ENCODE peak calls at places on chromosomes 16 and 17, in seven cellular contexts. One of them, this sample, is unnamed.

GRCh38 chr17:41393294-41393693 is 4.1 kb downstream of the KRT31 start:
- DNase-seq in posterior cingulate gyrus: no peak
- DNase-seq in colonic mucosa: no peak
- DNase-seq in NCI-H2171 treated with DMSO at 0.1 percent for 48 hours: no peak
- DNase-seq in stimulated activated CD8-positive, alpha-beta memory T cell treated with anti-CD3 and anti-CD28 coated beads, Interleukin-4, amount 100 ng/mL, for 24 hours: no peak
- DNase-seq in uterus: no peak
- DNase-seq in stimulated activated CD4-positive, alpha-beta T cell treated with anti-CD3 and anti-CD28 coated beads, Interleukin-4, amount 100 ng/mL, for 1 hour: no peak
- DNase-seq in this sample: no peak

GRCh38 chr16:84449156-84450140 is 55.0 kb downstream of the MEAK7 start:
- DNase-seq in stimulated activated CD8-positive, alpha-beta memory T cell treated with anti-CD3 and anti-CD28 coated beads, Interleukin-4, amount 100 ng/mL, for 24 hours: no peak
- DNase-seq in posterior cingulate gyrus: peak
- DNase-seq in NCI-H2171 treated with DMSO at 0.1 percent for 48 hours: peak
- DNase-seq in stimulated activated CD4-positive, alpha-beta T cell treated with anti-CD3 and anti-CD28 coated beads, Interleukin-4, amount 100 ng/mL, for 1 hour: no peak
- DNase-seq in uterus: no peak
- DNase-seq in colonic mucosa: peak
- DNase-seq in this sample: no peak

GRCh38 chr17:9050801-9051401 is 29.6 kb downstream of the NTN1 start:
- DNase-seq in posterior cingulate gyrus: peak
- DNase-seq in NCI-H2171 treated with DMSO at 0.1 percent for 48 hours: no peak
- DNase-seq in stimulated activated CD4-positive, alpha-beta T cell treated with anti-CD3 and anti-CD28 coated beads, Interleukin-4, amount 100 ng/mL, for 1 hour: no peak
- DNase-seq in colonic mucosa: no peak
- DNase-seq in stimulated activated CD8-positive, alpha-beta memory T cell treated with anti-CD3 and anti-CD28 coated beads, Interleukin-4, amount 100 ng/mL, for 24 hours: no peak
- DNase-seq in uterus: no peak
- DNase-seq in this sample: no peak

GRCh38 chr16:3698941-3699340 is 18.4 kb downstream of the TRAP1 start:
- DNase-seq in NCI-H2171 treated with DMSO at 0.1 percent for 48 hours: no peak
- DNase-seq in uterus: no peak
- DNase-seq in posterior cingulate gyrus: peak
- DNase-seq in stimulated activated CD8-positive, alpha-beta memory T cell treated with anti-CD3 and anti-CD28 coated beads, Interleukin-4, amount 100 ng/mL, for 24 hours: no peak
- DNase-seq in colonic mucosa: no peak
- DNase-seq in stimulated activated CD4-positive, alpha-beta T cell treated with anti-CD3 and anti-CD28 coated beads, Interleukin-4, amount 100 ng/mL, for 1 hour: no peak
- DNase-seq in this sample: no peak

GRCh38 chr16:351804-352520 is 561 bp downstream of the AXIN1 start:
- DNase-seq in uterus: peak
- DNase-seq in posterior cingulate gyrus: peak
- DNase-seq in NCI-H2171 treated with DMSO at 0.1 percent for 48 hours: no peak
- DNase-seq in stimulated activated CD4-positive, alpha-beta T cell treated with anti-CD3 and anti-CD28 coated beads, Interleukin-4, amount 100 ng/mL, for 1 hour: peak
- DNase-seq in colonic mucosa: peak
- DNase-seq in stimulated activated CD8-positive, alpha-beta memory T cell treated with anti-CD3 and anti-CD28 coated beads, Interleukin-4, amount 100 ng/mL, for 24 hours: no peak
- DNase-seq in this sample: no peak

GRCh38 chr17:17801800-17802481 is 34.8 kb downstream of the SREBF1 start:
- DNase-seq in NCI-H2171 treated with DMSO at 0.1 percent for 48 hours: no peak
- DNase-seq in posterior cingulate gyrus: no peak
- DNase-seq in stimulated activated CD8-positive, alpha-beta memory T cell treated with anti-CD3 and anti-CD28 coated beads, Interleukin-4, amount 100 ng/mL, for 24 hours: no peak
- DNase-seq in uterus: no peak
- DNase-seq in stimulated activated CD4-positive, alpha-beta T cell treated with anti-CD3 and anti-CD28 coated beads, Interleukin-4, amount 100 ng/mL, for 1 hour: no peak
- DNase-seq in colonic mucosa: no peak
- DNase-seq in this sample: no peak

GRCh38 chr17:35170968-35171771 is 23.0 kb downstream of the SLC35G3 start:
- DNase-seq in stimulated activated CD8-positive, alpha-beta memory T cell treated with anti-CD3 and anti-CD28 coated beads, Interleukin-4, amount 100 ng/mL, for 24 hours: no peak
- DNase-seq in stimulated activated CD4-positive, alpha-beta T cell treated with anti-CD3 and anti-CD28 coated beads, Interleukin-4, amount 100 ng/mL, for 1 hour: peak
- DNase-seq in NCI-H2171 treated with DMSO at 0.1 percent for 48 hours: no peak
- DNase-seq in uterus: no peak
- DNase-seq in colonic mucosa: no peak
- DNase-seq in posterior cingulate gyrus: peak
- DNase-seq in this sample: no peak

GRCh38 chr17:34614698-34615097 is 35.3 kb downstream of the TMEM132E start:
- DNase-seq in posterior cingulate gyrus: no peak
- DNase-seq in uterus: no peak
- DNase-seq in NCI-H2171 treated with DMSO at 0.1 percent for 48 hours: peak
- DNase-seq in stimulated activated CD8-positive, alpha-beta memory T cell treated with anti-CD3 and anti-CD28 coated beads, Interleukin-4, amount 100 ng/mL, for 24 hours: no peak
- DNase-seq in stimulated activated CD4-positive, alpha-beta T cell treated with anti-CD3 and anti-CD28 coated beads, Interleukin-4, amount 100 ng/mL, for 1 hour: no peak
- DNase-seq in colonic mucosa: no peak
- DNase-seq in this sample: no peak

GRCh38 chr16:75591001-75591852 is 25.0 kb downstream of the GABARAPL2 start:
- DNase-seq in uterus: peak
- DNase-seq in stimulated activated CD4-positive, alpha-beta T cell treated with anti-CD3 and anti-CD28 coated beads, Interleukin-4, amount 100 ng/mL, for 1 hour: no peak
- DNase-seq in posterior cingulate gyrus: no peak
- DNase-seq in colonic mucosa: peak
- DNase-seq in NCI-H2171 treated with DMSO at 0.1 percent for 48 hours: no peak
- DNase-seq in stimulated activated CD8-positive, alpha-beta memory T cell treated with anti-CD3 and anti-CD28 coated beads, Interleukin-4, amount 100 ng/mL, for 24 hours: no peak
- DNase-seq in this sample: no peak

GRCh38 chr17:72702136-72702735 is 390.3 kb downstream of the SLC39A11 start:
- DNase-seq in posterior cingulate gyrus: peak
- DNase-seq in stimulated activated CD8-positive, alpha-beta memory T cell treated with anti-CD3 and anti-CD28 coated beads, Interleukin-4, amount 100 ng/mL, for 24 hours: no peak
- DNase-seq in colonic mucosa: no peak
- DNase-seq in stimulated activated CD4-positive, alpha-beta T cell treated with anti-CD3 and anti-CD28 coated beads, Interleukin-4, amount 100 ng/mL, for 1 hour: no peak
- DNase-seq in uterus: no peak
- DNase-seq in NCI-H2171 treated with DMSO at 0.1 percent for 48 hours: no peak
- DNase-seq in this sample: no peak

GRCh38 chr16:83675136-83675535 is 132.6 kb upstream of the HSBP1 start:
- DNase-seq in posterior cingulate gyrus: no peak
- DNase-seq in colonic mucosa: no peak
- DNase-seq in uterus: no peak
- DNase-seq in NCI-H2171 treated with DMSO at 0.1 percent for 48 hours: no peak
- DNase-seq in stimulated activated CD4-positive, alpha-beta T cell treated with anti-CD3 and anti-CD28 coated beads, Interleukin-4, amount 100 ng/mL, for 1 hour: no peak
- DNase-seq in stimulated activated CD8-positive, alpha-beta memory T cell treated with anti-CD3 and anti-CD28 coated beads, Interleukin-4, amount 100 ng/mL, for 24 hours: no peak
- DNase-seq in this sample: no peak

GRCh38 chr17:38339891-38340290 is 3.9 kb downstream of the GPR179 start:
- DNase-seq in NCI-H2171 treated with DMSO at 0.1 percent for 48 hours: no peak
- DNase-seq in colonic mucosa: no peak
- DNase-seq in posterior cingulate gyrus: no peak
- DNase-seq in stimulated activated CD4-positive, alpha-beta T cell treated with anti-CD3 and anti-CD28 coated beads, Interleukin-4, amount 100 ng/mL, for 1 hour: no peak
- DNase-seq in uterus: no peak
- DNase-seq in stimulated activated CD8-positive, alpha-beta memory T cell treated with anti-CD3 and anti-CD28 coated beads, Interleukin-4, amount 100 ng/mL, for 24 hours: no peak
- DNase-seq in this sample: no peak

GRCh38 chr17:59547131-59547915 is 18.1 kb upstream of the DHX40 start:
- DNase-seq in colonic mucosa: no peak
- DNase-seq in stimulated activated CD4-positive, alpha-beta T cell treated with anti-CD3 and anti-CD28 coated beads, Interleukin-4, amount 100 ng/mL, for 1 hour: no peak
- DNase-seq in stimulated activated CD8-positive, alpha-beta memory T cell treated with anti-CD3 and anti-CD28 coated beads, Interleukin-4, amount 100 ng/mL, for 24 hours: no peak
- DNase-seq in uterus: no peak
- DNase-seq in NCI-H2171 treated with DMSO at 0.1 percent for 48 hours: peak
- DNase-seq in posterior cingulate gyrus: no peak
- DNase-seq in this sample: no peak

GRCh38 chr17:38326996-38327792 is 16.6 kb downstream of the GPR179 start:
- DNase-seq in stimulated activated CD4-positive, alpha-beta T cell treated with anti-CD3 and anti-CD28 coated beads, Interleukin-4, amount 100 ng/mL, for 1 hour: no peak
- DNase-seq in NCI-H2171 treated with DMSO at 0.1 percent for 48 hours: peak
- DNase-seq in colonic mucosa: no peak
- DNase-seq in posterior cingulate gyrus: no peak
- DNase-seq in stimulated activated CD8-positive, alpha-beta memory T cell treated with anti-CD3 and anti-CD28 coated beads, Interleukin-4, amount 100 ng/mL, for 24 hours: no peak
- DNase-seq in uterus: no peak
- DNase-seq in this sample: no peak

GRCh38 chr17:4327638-4328037 is 38.8 kb downstream of the UBE2G1 start:
- DNase-seq in colonic mucosa: no peak
- DNase-seq in stimulated activated CD4-positive, alpha-beta T cell treated with anti-CD3 and anti-CD28 coated beads, Interleukin-4, amount 100 ng/mL, for 1 hour: no peak
- DNase-seq in stimulated activated CD8-positive, alpha-beta memory T cell treated with anti-CD3 and anti-CD28 coated beads, Interleukin-4, amount 100 ng/mL, for 24 hours: no peak
- DNase-seq in NCI-H2171 treated with DMSO at 0.1 percent for 48 hours: no peak
- DNase-seq in posterior cingulate gyrus: no peak
- DNase-seq in uterus: no peak
- DNase-seq in this sample: no peak

GRCh38 chr16:87897563-87898505 is 28.5 kb upstream of the SLC7A5 start:
- DNase-seq in colonic mucosa: no peak
- DNase-seq in stimulated activated CD4-positive, alpha-beta T cell treated with anti-CD3 and anti-CD28 coated beads, Interleukin-4, amount 100 ng/mL, for 1 hour: peak
- DNase-seq in NCI-H2171 treated with DMSO at 0.1 percent for 48 hours: no peak
- DNase-seq in stimulated activated CD8-positive, alpha-beta memory T cell treated with anti-CD3 and anti-CD28 coated beads, Interleukin-4, amount 100 ng/mL, for 24 hours: peak
- DNase-seq in uterus: no peak
- DNase-seq in posterior cingulate gyrus: no peak
- DNase-seq in this sample: no peak

GRCh38 chr17:33506889-33507650 is 214.0 kb upstream of the ASIC2 start:
- DNase-seq in stimulated activated CD8-positive, alpha-beta memory T cell treated with anti-CD3 and anti-CD28 coated beads, Interleukin-4, amount 100 ng/mL, for 24 hours: no peak
- DNase-seq in colonic mucosa: no peak
- DNase-seq in NCI-H2171 treated with DMSO at 0.1 percent for 48 hours: no peak
- DNase-seq in stimulated activated CD4-positive, alpha-beta T cell treated with anti-CD3 and anti-CD28 coated beads, Interleukin-4, amount 100 ng/mL, for 1 hour: no peak
- DNase-seq in uterus: peak
- DNase-seq in posterior cingulate gyrus: no peak
- DNase-seq in this sample: no peak

GRCh38 chr16:51343411-51343810 is 192.3 kb upstream of the SALL1 start:
- DNase-seq in uterus: no peak
- DNase-seq in stimulated activated CD8-positive, alpha-beta memory T cell treated with anti-CD3 and anti-CD28 coated beads, Interleukin-4, amount 100 ng/mL, for 24 hours: no peak
- DNase-seq in posterior cingulate gyrus: peak
- DNase-seq in stimulated activated CD4-positive, alpha-beta T cell treated with anti-CD3 and anti-CD28 coated beads, Interleukin-4, amount 100 ng/mL, for 1 hour: no peak
- DNase-seq in colonic mucosa: no peak
- DNase-seq in NCI-H2171 treated with DMSO at 0.1 percent for 48 hours: no peak
- DNase-seq in this sample: no peak

GRCh38 chr16:72827907-72828306 is 220.0 kb downstream of the ZFHX3 start:
- DNase-seq in posterior cingulate gyrus: no peak
- DNase-seq in uterus: no peak
- DNase-seq in stimulated activated CD8-positive, alpha-beta memory T cell treated with anti-CD3 and anti-CD28 coated beads, Interleukin-4, amount 100 ng/mL, for 24 hours: no peak
- DNase-seq in stimulated activated CD4-positive, alpha-beta T cell treated with anti-CD3 and anti-CD28 coated beads, Interleukin-4, amount 100 ng/mL, for 1 hour: no peak
- DNase-seq in colonic mucosa: no peak
- DNase-seq in NCI-H2171 treated with DMSO at 0.1 percent for 48 hours: no peak
- DNase-seq in this sample: no peak

GRCh38 chr16:31077592-31078199 is 3.5 kb downstream of the ZNF646 start:
- DNase-seq in uterus: no peak
- DNase-seq in posterior cingulate gyrus: no peak
- DNase-seq in colonic mucosa: no peak
- DNase-seq in NCI-H2171 treated with DMSO at 0.1 percent for 48 hours: no peak
- DNase-seq in stimulated activated CD8-positive, alpha-beta memory T cell treated with anti-CD3 and anti-CD28 coated beads, Interleukin-4, amount 100 ng/mL, for 24 hours: no peak
- DNase-seq in stimulated activated CD4-positive, alpha-beta T cell treated with anti-CD3 and anti-CD28 coated beads, Interleukin-4, amount 100 ng/mL, for 1 hour: no peak
- DNase-seq in this sample: no peak

GRCh38 chr16:57645691-57646387 is 17.4 kb downstream of the ADGRG1 start:
- DNase-seq in stimulated activated CD8-positive, alpha-beta memory T cell treated with anti-CD3 and anti-CD28 coated beads, Interleukin-4, amount 100 ng/mL, for 24 hours: no peak
- DNase-seq in posterior cingulate gyrus: no peak
- DNase-seq in uterus: no peak
- DNase-seq in colonic mucosa: no peak
- DNase-seq in NCI-H2171 treated with DMSO at 0.1 percent for 48 hours: no peak
- DNase-seq in stimulated activated CD4-positive, alpha-beta T cell treated with anti-CD3 and anti-CD28 coated beads, Interleukin-4, amount 100 ng/mL, for 1 hour: no peak
- DNase-seq in this sample: no peak

GRCh38 chr17:81858967-81859905 is 1.1 kb downstream of the P4HB start:
- DNase-seq in posterior cingulate gyrus: no peak
- DNase-seq in uterus: no peak
- DNase-seq in stimulated activated CD4-positive, alpha-beta T cell treated with anti-CD3 and anti-CD28 coated beads, Interleukin-4, amount 100 ng/mL, for 1 hour: no peak
- DNase-seq in stimulated activated CD8-positive, alpha-beta memory T cell treated with anti-CD3 and anti-CD28 coated beads, Interleukin-4, amount 100 ng/mL, for 24 hours: no peak
- DNase-seq in NCI-H2171 treated with DMSO at 0.1 percent for 48 hours: no peak
- DNase-seq in colonic mucosa: no peak
- DNase-seq in this sample: no peak

GRCh38 chr17:45413498-45413923 is 19.2 kb downstream of the ARHGAP27 start:
- DNase-seq in NCI-H2171 treated with DMSO at 0.1 percent for 48 hours: no peak
- DNase-seq in colonic mucosa: peak
- DNase-seq in posterior cingulate gyrus: peak
- DNase-seq in uterus: no peak
- DNase-seq in stimulated activated CD4-positive, alpha-beta T cell treated with anti-CD3 and anti-CD28 coated beads, Interleukin-4, amount 100 ng/mL, for 1 hour: no peak
- DNase-seq in stimulated activated CD8-positive, alpha-beta memory T cell treated with anti-CD3 and anti-CD28 coated beads, Interleukin-4, amount 100 ng/mL, for 24 hours: no peak
- DNase-seq in this sample: no peak

GRCh38 chr17:8382880-8383142 is 182 bp downstream of the RPL26 start:
- DNase-seq in colonic mucosa: no peak
- DNase-seq in uterus: no peak
- DNase-seq in NCI-H2171 treated with DMSO at 0.1 percent for 48 hours: no peak
- DNase-seq in stimulated activated CD8-positive, alpha-beta memory T cell treated with anti-CD3 and anti-CD28 coated beads, Interleukin-4, amount 100 ng/mL, for 24 hours: no peak
- DNase-seq in posterior cingulate gyrus: no peak
- DNase-seq in stimulated activated CD4-positive, alpha-beta T cell treated with anti-CD3 and anti-CD28 coated beads, Interleukin-4, amount 100 ng/mL, for 1 hour: no peak
- DNase-seq in this sample: no peak

GRCh38 chr17:27973258-27974044 is 69.0 kb upstream of the NLK start:
- DNase-seq in stimulated activated CD4-positive, alpha-beta T cell treated with anti-CD3 and anti-CD28 coated beads, Interleukin-4, amount 100 ng/mL, for 1 hour: no peak
- DNase-seq in stimulated activated CD8-positive, alpha-beta memory T cell treated with anti-CD3 and anti-CD28 coated beads, Interleukin-4, amount 100 ng/mL, for 24 hours: no peak
- DNase-seq in NCI-H2171 treated with DMSO at 0.1 percent for 48 hours: no peak
- DNase-seq in colonic mucosa: no peak
- DNase-seq in uterus: no peak
- DNase-seq in posterior cingulate gyrus: no peak
- DNase-seq in this sample: no peak

GRCh38 chr17:73697872-73698271 is 53.6 kb upstream of the SDK2 start:
- DNase-seq in stimulated activated CD8-positive, alpha-beta memory T cell treated with anti-CD3 and anti-CD28 coated beads, Interleukin-4, amount 100 ng/mL, for 24 hours: no peak
- DNase-seq in colonic mucosa: peak
- DNase-seq in stimulated activated CD4-positive, alpha-beta T cell treated with anti-CD3 and anti-CD28 coated beads, Interleukin-4, amount 100 ng/mL, for 1 hour: no peak
- DNase-seq in uterus: no peak
- DNase-seq in posterior cingulate gyrus: no peak
- DNase-seq in NCI-H2171 treated with DMSO at 0.1 percent for 48 hours: peak
- DNase-seq in this sample: no peak

GRCh38 chr16:85371948-85372347 is 241.2 kb upstream of the GSE1 start:
- DNase-seq in stimulated activated CD4-positive, alpha-beta T cell treated with anti-CD3 and anti-CD28 coated beads, Interleukin-4, amount 100 ng/mL, for 1 hour: no peak
- DNase-seq in posterior cingulate gyrus: no peak
- DNase-seq in uterus: no peak
- DNase-seq in NCI-H2171 treated with DMSO at 0.1 percent for 48 hours: no peak
- DNase-seq in colonic mucosa: no peak
- DNase-seq in stimulated activated CD8-positive, alpha-beta memory T cell treated with anti-CD3 and anti-CD28 coated beads, Interleukin-4, amount 100 ng/mL, for 24 hours: no peak
- DNase-seq in this sample: no peak

GRCh38 chr17:62625184-62625869 is 2.1 kb upstream of the MRC2 start:
- DNase-seq in colonic mucosa: no peak
- DNase-seq in stimulated activated CD4-positive, alpha-beta T cell treated with anti-CD3 and anti-CD28 coated beads, Interleukin-4, amount 100 ng/mL, for 1 hour: no peak
- DNase-seq in uterus: no peak
- DNase-seq in posterior cingulate gyrus: no peak
- DNase-seq in stimulated activated CD8-positive, alpha-beta memory T cell treated with anti-CD3 and anti-CD28 coated beads, Interleukin-4, amount 100 ng/mL, for 24 hours: no peak
- DNase-seq in NCI-H2171 treated with DMSO at 0.1 percent for 48 hours: no peak
- DNase-seq in this sample: no peak

GRCh38 chr16:55955845-55956244 is 80.7 kb upstream of the CES5A start:
- DNase-seq in stimulated activated CD4-positive, alpha-beta T cell treated with anti-CD3 and anti-CD28 coated beads, Interleukin-4, amount 100 ng/mL, for 1 hour: no peak
- DNase-seq in posterior cingulate gyrus: peak
- DNase-seq in NCI-H2171 treated with DMSO at 0.1 percent for 48 hours: peak
- DNase-seq in stimulated activated CD8-positive, alpha-beta memory T cell treated with anti-CD3 and anti-CD28 coated beads, Interleukin-4, amount 100 ng/mL, for 24 hours: no peak
- DNase-seq in uterus: no peak
- DNase-seq in colonic mucosa: no peak
- DNase-seq in this sample: no peak

GRCh38 chr16:53055603-53056527 is 1.1 kb downstream of the CHD9 start:
- DNase-seq in stimulated activated CD4-positive, alpha-beta T cell treated with anti-CD3 and anti-CD28 coated beads, Interleukin-4, amount 100 ng/mL, for 1 hour: no peak
- DNase-seq in colonic mucosa: peak
- DNase-seq in posterior cingulate gyrus: no peak
- DNase-seq in uterus: peak
- DNase-seq in NCI-H2171 treated with DMSO at 0.1 percent for 48 hours: no peak
- DNase-seq in stimulated activated CD8-positive, alpha-beta memory T cell treated with anti-CD3 and anti-CD28 coated beads, Interleukin-4, amount 100 ng/mL, for 24 hours: no peak
- DNase-seq in this sample: no peak

GRCh38 chr16:25140459-25140858 is 28.9 kb downstream of the LCMT1 start:
- DNase-seq in stimulated activated CD4-positive, alpha-beta T cell treated with anti-CD3 and anti-CD28 coated beads, Interleukin-4, amount 100 ng/mL, for 1 hour: no peak
- DNase-seq in posterior cingulate gyrus: no peak
- DNase-seq in stimulated activated CD8-positive, alpha-beta memory T cell treated with anti-CD3 and anti-CD28 coated beads, Interleukin-4, amount 100 ng/mL, for 24 hours: no peak
- DNase-seq in colonic mucosa: no peak
- DNase-seq in NCI-H2171 treated with DMSO at 0.1 percent for 48 hours: no peak
- DNase-seq in uterus: no peak
- DNase-seq in this sample: no peak

GRCh38 chr16:57147381-57148191 is 38.3 kb downstream of the PSME3IP1 start:
- DNase-seq in NCI-H2171 treated with DMSO at 0.1 percent for 48 hours: no peak
- DNase-seq in stimulated activated CD4-positive, alpha-beta T cell treated with anti-CD3 and anti-CD28 coated beads, Interleukin-4, amount 100 ng/mL, for 1 hour: no peak
- DNase-seq in stimulated activated CD8-positive, alpha-beta memory T cell treated with anti-CD3 and anti-CD28 coated beads, Interleukin-4, amount 100 ng/mL, for 24 hours: no peak
- DNase-seq in colonic mucosa: no peak
- DNase-seq in posterior cingulate gyrus: peak
- DNase-seq in uterus: no peak
- DNase-seq in this sample: no peak

GRCh38 chr17:41932821-41933389 is 2.5 kb downstream of the ODAD4 start:
- DNase-seq in NCI-H2171 treated with DMSO at 0.1 percent for 48 hours: no peak
- DNase-seq in posterior cingulate gyrus: no peak
- DNase-seq in colonic mucosa: no peak
- DNase-seq in stimulated activated CD4-positive, alpha-beta T cell treated with anti-CD3 and anti-CD28 coated beads, Interleukin-4, amount 100 ng/mL, for 1 hour: no peak
- DNase-seq in stimulated activated CD8-positive, alpha-beta memory T cell treated with anti-CD3 and anti-CD28 coated beads, Interleukin-4, amount 100 ng/mL, for 24 hours: no peak
- DNase-seq in uterus: no peak
- DNase-seq in this sample: no peak

GRCh38 chr17:14918540-14918939 is 346.6 kb downstream of the PMP22 start:
- DNase-seq in NCI-H2171 treated with DMSO at 0.1 percent for 48 hours: no peak
- DNase-seq in stimulated activated CD8-positive, alpha-beta memory T cell treated with anti-CD3 and anti-CD28 coated beads, Interleukin-4, amount 100 ng/mL, for 24 hours: no peak
- DNase-seq in colonic mucosa: no peak
- DNase-seq in stimulated activated CD4-positive, alpha-beta T cell treated with anti-CD3 and anti-CD28 coated beads, Interleukin-4, amount 100 ng/mL, for 1 hour: no peak
- DNase-seq in uterus: no peak
- DNase-seq in posterior cingulate gyrus: no peak
- DNase-seq in this sample: no peak

GRCh38 chr16:75265911-75266701 is 14.7 kb upstream of the BCAR1 start:
- DNase-seq in posterior cingulate gyrus: peak
- DNase-seq in colonic mucosa: peak
- DNase-seq in NCI-H2171 treated with DMSO at 0.1 percent for 48 hours: peak
- DNase-seq in stimulated activated CD4-positive, alpha-beta T cell treated with anti-CD3 and anti-CD28 coated beads, Interleukin-4, amount 100 ng/mL, for 1 hour: peak
- DNase-seq in uterus: peak
- DNase-seq in stimulated activated CD8-positive, alpha-beta memory T cell treated with anti-CD3 and anti-CD28 coated beads, Interleukin-4, amount 100 ng/mL, for 24 hours: no peak
- DNase-seq in this sample: peak

GRCh38 chr17:12422632-12423031 is 243.1 kb upstream of the MYOCD start:
- DNase-seq in stimulated activated CD8-positive, alpha-beta memory T cell treated with anti-CD3 and anti-CD28 coated beads, Interleukin-4, amount 100 ng/mL, for 24 hours: no peak
- DNase-seq in colonic mucosa: no peak
- DNase-seq in uterus: peak
- DNase-seq in posterior cingulate gyrus: peak
- DNase-seq in stimulated activated CD4-positive, alpha-beta T cell treated with anti-CD3 and anti-CD28 coated beads, Interleukin-4, amount 100 ng/mL, for 1 hour: no peak
- DNase-seq in NCI-H2171 treated with DMSO at 0.1 percent for 48 hours: peak
- DNase-seq in this sample: no peak